ENCODE peak calls at places on chromosomes 3 and 15, in four cellular contexts. E is substantia nigra, G is AG09319, J is psoas muscle. K is an unnamed sample.

GRCh38 chr15:35519536-35520149 is 26.3 kb downstream of the DPH6 start:
- DNase-seq in E (no peak), J (no peak), G (no peak), K (peak)

GRCh38 chr3:171039674-171040073 is 13.2 kb upstream of the SLC2A2 start:
- DNase-seq in E (no peak), J (no peak), G (no peak), K (no peak)

GRCh38 chr3:5126586-5126985 is 4.5 kb downstream of the ARL8B start:
- DNase-seq in E (no peak), J (no peak), G (no peak), K (no peak)

GRCh38 chr3:98884675-98885371 is 16.7 kb downstream of the DCBLD2 start:
- DNase-seq in J (no peak), E (no peak), G (no peak), K (no peak)

GRCh38 chr3:186368164-186368563 is 6.1 kb upstream of the DGKG start:
- DNase-seq in E (no peak), G (no peak), J (no peak), K (no peak)

GRCh38 chr15:98727115-98728040 is 79.0 kb downstream of the IGF1R start:
- DNase-seq in E (no peak), G (peak), J (peak), K (no peak)

GRCh38 chr15:60766391-60767128 is 287.6 kb upstream of the ICE2 start:
- DNase-seq in J (no peak), G (no peak), E (no peak), K (no peak)

GRCh38 chr15:100078511-100079220 is 263.1 kb downstream of the ADAMTS17 start:
- DNase-seq in J (no peak), E (no peak), G (no peak), K (no peak)

GRCh38 chr3:50154840-50155490 is at the start of gene SEMA3F:
- DNase-seq in E (no peak), G (no peak), J (peak), K (peak)

GRCh38 chr3:132006605-132007204 is 28.1 kb downstream of the CPNE4 start:
- DNase-seq in E (no peak), G (no peak), J (no peak), K (peak)

GRCh38 chr3:15205934-15206661 is at the start of gene CAPN7:
- DNase-seq in J (peak), E (no peak), G (peak), K (peak)

GRCh38 chr3:173891272-173892100 is 493.9 kb downstream of the NLGN1 start:
- DNase-seq in J (no peak), G (no peak), E (no peak), K (no peak)

GRCh38 chr3:123621510-123622189 is 36.8 kb upstream of the HACD2 start:
- DNase-seq in J (no peak), G (no peak), E (no peak), K (no peak)

GRCh38 chr3:98985406-98985805 is 83.9 kb upstream of the DCBLD2 start:
- DNase-seq in J (no peak), E (no peak), G (no peak), K (no peak)

GRCh38 chr3:133663569-133664313 is 2.0 kb upstream of the TOPBP1 start:
- DNase-seq in J (no peak), G (no peak), E (no peak), K (peak)

GRCh38 chr3:22536582-22536981 is 666.5 kb upstream of the UBE2E2 start:
- DNase-seq in J (no peak), E (no peak), G (no peak), K (no peak)

GRCh38 chr15:70060214-70061085 is 37.3 kb downstream of the TLE3 start:
- DNase-seq in G (no peak), E (no peak), J (no peak), K (no peak)

GRCh38 chr3:129769616-129770015 is 123.9 kb downstream of the TMCC1 start:
- DNase-seq in G (no peak), J (no peak), E (no peak), K (peak)

GRCh38 chr3:152853196-152853595 is 18.3 kb downstream of the P2RY1 start:
- DNase-seq in J (no peak), G (no peak), E (no peak), K (no peak)

GRCh38 chr15:83046558-83047127 is 20.4 kb downstream of the BTBD1 start:
- DNase-seq in J (no peak), E (no peak), G (peak), K (no peak)

GRCh38 chr3:56593455-56594158 is 36.6 kb downstream of the CCDC66 start:
- DNase-seq in E (no peak), J (no peak), G (no peak), K (no peak)

GRCh38 chr15:53437985-53438841 is 321.2 kb downstream of the WDR72 start:
- DNase-seq in J (no peak), G (no peak), E (no peak), K (no peak)

GRCh38 chr3:155753038-155753647 is 8.3 kb upstream of the PLCH1 start:
- DNase-seq in J (no peak), G (peak), E (no peak), K (peak)

GRCh38 chr3:37223084-37223975 is 48.9 kb upstream of the LRRFIP2 start:
- DNase-seq in J (no peak), E (no peak), G (no peak), K (no peak)

GRCh38 chr3:123301331-123302184 is 99.8 kb downstream of the SEC22A start:
- DNase-seq in J (no peak), G (no peak), E (no peak), K (no peak)

GRCh38 chr3:188739547-188739946 is 432.2 kb upstream of the TPRG1 start:
- DNase-seq in G (no peak), E (no peak), J (no peak), K (no peak)

GRCh38 chr15:73957276-73957675 is 31.0 kb downstream of the LOXL1 start:
- DNase-seq in E (no peak), G (no peak), J (no peak), K (no peak)

GRCh38 chr3:27216955-27217552 is 152.1 kb downstream of the NEK10 start:
- DNase-seq in J (no peak), E (no peak), G (peak), K (no peak)

GRCh38 chr3:113241292-113242033 is 30.1 kb downstream of the BOC start:
- DNase-seq in E (no peak), G (no peak), J (no peak), K (no peak)

GRCh38 chr15:25711691-25712090 is 151.4 kb downstream of the ATP10A start:
- DNase-seq in E (no peak), G (no peak), J (no peak), K (no peak)

GRCh38 chr15:80093854-80094418 is 34.5 kb downstream of the ZFAND6 start:
- DNase-seq in G (no peak), E (no peak), J (no peak), K (no peak)

GRCh38 chr3:111069974-111070751 is 1.5 kb upstream of the NECTIN3 start:
- DNase-seq in E (no peak), G (no peak), J (peak), K (no peak)

GRCh38 chr3:13748500-13748899 is 131.4 kb downstream of the WNT7A start:
- DNase-seq in G (no peak), J (no peak), E (no peak), K (no peak)

GRCh38 chr15:73972984-73973682 is 19.0 kb downstream of the STOML1 start:
- DNase-seq in J (peak), E (peak), G (no peak), K (peak)

GRCh38 chr3:30195352-30195751 is 411.0 kb upstream of the TGFBR2 start:
- DNase-seq in E (no peak), G (no peak), J (no peak), K (no peak)

GRCh38 chr3:125177746-125178145 is 34.8 kb downstream of the SLC12A8 start:
- DNase-seq in J (no peak), G (no peak), E (no peak), K (no peak)

GRCh38 chr3:36729204-36730056 is 34.9 kb downstream of the DCLK3 start:
- DNase-seq in E (no peak), G (peak), J (no peak), K (peak)

GRCh38 chr15:33377239-33377638 is 66.5 kb downstream of the RYR3 start:
- DNase-seq in G (no peak), E (no peak), J (no peak), K (no peak)